ENCODE peak calls at places on chromosome 3, in ten cellular contexts. One of them, this sample, is unnamed.

GRCh38 chr3:133038089-133038730 is at the start of gene TMEM108:
- DNase-seq in AG10803: peak
- DNase-seq in AG04450: peak
- DNase-seq in uterus: peak
- DNase-seq in AG04449: no peak
- DNase-seq in H1: peak
- DNase-seq in choroid plexus epithelial cell: peak
- DNase-seq in HFFc6: no peak
- DNase-seq in IMR-90: peak
- DNase-seq in mucosa of descending colon: peak
- DNase-seq in this sample: peak

GRCh38 chr3:136343873-136344281 is 93.7 kb downstream of the PCCB start:
- DNase-seq in AG10803: peak
- DNase-seq in AG04450: peak
- DNase-seq in uterus: peak
- DNase-seq in AG04449: peak
- DNase-seq in H1: no peak
- DNase-seq in choroid plexus epithelial cell: peak
- DNase-seq in HFFc6: peak
- DNase-seq in IMR-90: peak
- DNase-seq in mucosa of descending colon: peak
- DNase-seq in this sample: peak

GRCh38 chr3:71488391-71488809 is 95.1 kb downstream of the FOXP1 start:
- DNase-seq in AG10803: no peak
- DNase-seq in AG04450: no peak
- DNase-seq in uterus: no peak
- DNase-seq in AG04449: no peak
- DNase-seq in H1: no peak
- DNase-seq in choroid plexus epithelial cell: peak
- DNase-seq in HFFc6: no peak
- DNase-seq in IMR-90: no peak
- DNase-seq in mucosa of descending colon: no peak
- DNase-seq in this sample: no peak

GRCh38 chr3:193962986-193963683 is 172.8 kb upstream of the HES1 start:
- DNase-seq in AG10803: no peak
- DNase-seq in AG04450: no peak
- DNase-seq in uterus: no peak
- DNase-seq in AG04449: no peak
- DNase-seq in H1: peak
- DNase-seq in choroid plexus epithelial cell: no peak
- DNase-seq in HFFc6: peak
- DNase-seq in IMR-90: no peak
- DNase-seq in mucosa of descending colon: no peak
- DNase-seq in this sample: no peak

GRCh38 chr3:42649783-42650182 is 3.7 kb upstream of the ZBTB47 start:
- DNase-seq in AG10803: no peak
- DNase-seq in AG04450: no peak
- DNase-seq in uterus: no peak
- DNase-seq in AG04449: no peak
- DNase-seq in H1: no peak
- DNase-seq in choroid plexus epithelial cell: no peak
- DNase-seq in HFFc6: no peak
- DNase-seq in IMR-90: no peak
- DNase-seq in mucosa of descending colon: no peak
- DNase-seq in this sample: no peak

GRCh38 chr3:136818851-136819783 is at the start of gene SLC35G2:
- DNase-seq in AG10803: peak
- DNase-seq in AG04450: no peak
- DNase-seq in uterus: peak
- DNase-seq in AG04449: no peak
- DNase-seq in H1: peak
- DNase-seq in choroid plexus epithelial cell: peak
- DNase-seq in HFFc6: peak
- DNase-seq in IMR-90: peak
- DNase-seq in mucosa of descending colon: peak
- DNase-seq in this sample: peak

GRCh38 chr3:5197470-5198312 is 10.2 kb downstream of the EDEM1 start:
- DNase-seq in AG10803: peak
- DNase-seq in AG04450: no peak
- DNase-seq in uterus: no peak
- DNase-seq in AG04449: peak
- DNase-seq in H1: no peak
- DNase-seq in choroid plexus epithelial cell: peak
- DNase-seq in HFFc6: no peak
- DNase-seq in IMR-90: peak
- DNase-seq in mucosa of descending colon: no peak
- DNase-seq in this sample: no peak

GRCh38 chr3:131735121-131735520 is 232.3 kb upstream of the MRPL3 start:
- DNase-seq in AG10803: peak
- DNase-seq in AG04450: no peak
- DNase-seq in uterus: no peak
- DNase-seq in AG04449: peak
- DNase-seq in H1: no peak
- DNase-seq in choroid plexus epithelial cell: peak
- DNase-seq in HFFc6: peak
- DNase-seq in IMR-90: no peak
- DNase-seq in mucosa of descending colon: no peak
- DNase-seq in this sample: no peak

GRCh38 chr3:11220230-11220629 is 52.0 kb upstream of the ATG7 start:
- DNase-seq in AG10803: no peak
- DNase-seq in AG04450: no peak
- DNase-seq in uterus: no peak
- DNase-seq in AG04449: no peak
- DNase-seq in H1: no peak
- DNase-seq in choroid plexus epithelial cell: no peak
- DNase-seq in HFFc6: no peak
- DNase-seq in IMR-90: no peak
- DNase-seq in mucosa of descending colon: no peak
- DNase-seq in this sample: no peak

GRCh38 chr3:11224870-11225251 is 47.3 kb upstream of the ATG7 start:
- DNase-seq in AG10803: no peak
- DNase-seq in AG04450: no peak
- DNase-seq in uterus: no peak
- DNase-seq in AG04449: no peak
- DNase-seq in H1: no peak
- DNase-seq in choroid plexus epithelial cell: no peak
- DNase-seq in HFFc6: no peak
- DNase-seq in IMR-90: no peak
- DNase-seq in mucosa of descending colon: no peak
- DNase-seq in this sample: no peak

GRCh38 chr3:11226042-11226370 is 46.2 kb upstream of the ATG7 start:
- DNase-seq in AG10803: no peak
- DNase-seq in AG04450: no peak
- DNase-seq in uterus: no peak
- DNase-seq in AG04449: no peak
- DNase-seq in H1: no peak
- DNase-seq in choroid plexus epithelial cell: no peak
- DNase-seq in HFFc6: no peak
- DNase-seq in IMR-90: no peak
- DNase-seq in mucosa of descending colon: peak
- DNase-seq in this sample: no peak

GRCh38 chr3:11224010-11224409 is 48.2 kb upstream of the ATG7 start:
- DNase-seq in AG10803: no peak
- DNase-seq in AG04450: no peak
- DNase-seq in uterus: no peak
- DNase-seq in AG04449: no peak
- DNase-seq in H1: no peak
- DNase-seq in choroid plexus epithelial cell: no peak
- DNase-seq in HFFc6: no peak
- DNase-seq in IMR-90: no peak
- DNase-seq in mucosa of descending colon: no peak
- DNase-seq in this sample: no peak

DNA sequence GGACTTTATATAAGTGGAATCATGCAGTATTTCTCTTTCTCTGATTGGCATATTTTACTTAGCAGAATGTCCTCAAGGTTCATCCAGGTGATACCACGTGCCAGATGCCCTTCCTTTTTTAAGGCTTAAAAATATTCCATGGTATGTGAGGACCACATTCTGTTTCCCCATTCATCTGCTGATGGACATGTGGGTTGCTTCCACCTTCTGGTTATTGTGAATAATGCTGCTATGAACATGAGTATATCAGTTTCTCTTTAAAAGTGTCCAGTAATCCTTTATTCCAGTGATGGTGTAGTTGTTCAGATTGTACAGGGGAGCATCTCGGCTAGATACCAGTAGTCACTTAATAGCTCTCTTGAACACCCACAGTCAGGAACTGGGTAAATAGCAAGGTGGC is 50.4 kb upstream of the ATG7 start:
- DNase-seq in AG10803: no peak
- DNase-seq in AG04450: no peak
- DNase-seq in uterus: no peak
- DNase-seq in AG04449: no peak
- DNase-seq in H1: no peak
- DNase-seq in choroid plexus epithelial cell: peak
- DNase-seq in HFFc6: no peak
- DNase-seq in IMR-90: no peak
- DNase-seq in mucosa of descending colon: no peak
- DNase-seq in this sample: no peak
- TF ChIP-seq CTCF in AG10803: peak
- TF ChIP-seq CTCF in AG04450: peak
- TF ChIP-seq CTCF in uterus: no peak
- TF ChIP-seq CTCF in AG04449: no peak
- TF ChIP-seq CTCF in H1: no peak
- TF ChIP-seq CTCF in choroid plexus epithelial cell: peak
- TF ChIP-seq CTCF in HFFc6: peak
- TF ChIP-seq CTCF in IMR-90: peak
- TF ChIP-seq CTCF in mucosa of descending colon: no peak
- TF ChIP-seq CTCF in this sample: no peak

DNA sequence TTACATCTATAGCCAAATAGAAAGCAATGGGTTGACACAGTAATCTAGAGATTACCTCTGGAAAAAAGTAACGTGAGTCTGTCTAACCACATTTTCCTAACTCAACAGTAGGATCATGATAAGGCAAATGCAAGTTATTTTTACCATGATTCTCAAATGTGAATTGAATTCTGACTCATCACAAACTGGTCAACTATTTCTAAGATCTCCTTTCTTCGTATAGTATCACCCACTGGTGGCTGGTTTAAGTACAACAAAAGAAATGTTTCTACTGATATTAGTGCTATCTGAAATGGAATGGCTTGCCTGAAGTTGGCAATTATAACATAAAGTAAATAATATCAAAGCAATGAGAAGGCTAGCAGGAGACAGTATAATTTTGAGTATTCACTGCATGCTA is 102.2 kb downstream of the ABI3BP start:
- DNase-seq in AG10803: peak
- DNase-seq in AG04450: no peak
- DNase-seq in uterus: no peak
- DNase-seq in AG04449: no peak
- DNase-seq in H1: no peak
- DNase-seq in choroid plexus epithelial cell: peak
- DNase-seq in HFFc6: peak
- DNase-seq in IMR-90: peak
- DNase-seq in mucosa of descending colon: no peak
- DNase-seq in this sample: no peak
- TF ChIP-seq CTCF in AG10803: peak
- TF ChIP-seq CTCF in AG04450: peak
- TF ChIP-seq CTCF in uterus: no peak
- TF ChIP-seq CTCF in AG04449: peak
- TF ChIP-seq CTCF in H1: peak
- TF ChIP-seq CTCF in choroid plexus epithelial cell: peak
- TF ChIP-seq CTCF in HFFc6: peak
- TF ChIP-seq CTCF in IMR-90: peak
- TF ChIP-seq CTCF in mucosa of descending colon: no peak
- TF ChIP-seq CTCF in this sample: no peak

GRCh38 chr3:127174715-127175140 is 18.2 kb upstream of the PRR23E start:
- DNase-seq in AG10803: no peak
- DNase-seq in AG04450: no peak
- DNase-seq in uterus: no peak
- DNase-seq in AG04449: no peak
- DNase-seq in H1: no peak
- DNase-seq in choroid plexus epithelial cell: no peak
- DNase-seq in HFFc6: no peak
- DNase-seq in IMR-90: no peak
- DNase-seq in mucosa of descending colon: no peak
- DNase-seq in this sample: no peak

GRCh38 chr3:127174284-127174683 is 18.6 kb upstream of the PRR23E start:
- DNase-seq in AG10803: no peak
- DNase-seq in AG04450: no peak
- DNase-seq in uterus: no peak
- DNase-seq in AG04449: no peak
- DNase-seq in H1: no peak
- DNase-seq in choroid plexus epithelial cell: no peak
- DNase-seq in HFFc6: no peak
- DNase-seq in IMR-90: no peak
- DNase-seq in mucosa of descending colon: no peak
- DNase-seq in this sample: no peak

GRCh38 chr3:127173516-127174166 is 19.3 kb upstream of the PRR23E start:
- DNase-seq in AG10803: no peak
- DNase-seq in AG04450: no peak
- DNase-seq in uterus: no peak
- DNase-seq in AG04449: no peak
- DNase-seq in H1: no peak
- DNase-seq in choroid plexus epithelial cell: no peak
- DNase-seq in HFFc6: no peak
- DNase-seq in IMR-90: no peak
- DNase-seq in mucosa of descending colon: no peak
- DNase-seq in this sample: no peak

GRCh38 chr3:127175272-127175671 is 17.7 kb upstream of the PRR23E start:
- DNase-seq in AG10803: no peak
- DNase-seq in AG04450: no peak
- DNase-seq in uterus: no peak
- DNase-seq in AG04449: no peak
- DNase-seq in H1: no peak
- DNase-seq in choroid plexus epithelial cell: no peak
- DNase-seq in HFFc6: no peak
- DNase-seq in IMR-90: no peak
- DNase-seq in mucosa of descending colon: no peak
- DNase-seq in this sample: no peak

DNA sequence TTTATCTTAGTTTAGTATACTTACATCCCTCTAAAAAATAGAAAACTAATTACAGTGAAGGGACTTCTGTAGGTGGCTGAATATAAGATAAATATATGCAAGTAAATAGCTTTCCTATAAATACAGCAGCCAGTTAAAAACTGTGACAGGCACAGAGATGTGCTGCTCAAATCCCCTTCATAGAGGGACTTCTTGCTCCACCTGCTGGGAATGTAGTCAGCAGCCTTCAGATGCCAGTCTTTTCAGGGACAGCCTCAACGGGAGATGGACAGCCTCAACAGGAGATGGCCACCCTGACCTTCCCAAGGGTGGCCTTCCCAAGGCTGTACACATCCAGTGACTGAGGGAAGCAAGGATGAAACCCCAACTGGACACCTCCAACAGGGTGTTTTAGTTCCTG is 15.7 kb upstream of the PRR23E start:
- DNase-seq in AG10803: no peak
- DNase-seq in AG04450: no peak
- DNase-seq in uterus: no peak
- DNase-seq in AG04449: no peak
- DNase-seq in H1: no peak
- DNase-seq in choroid plexus epithelial cell: peak
- DNase-seq in HFFc6: no peak
- DNase-seq in IMR-90: no peak
- DNase-seq in mucosa of descending colon: no peak
- DNase-seq in this sample: no peak
- TF ChIP-seq CTCF in AG10803: peak
- TF ChIP-seq CTCF in AG04450: no peak
- TF ChIP-seq CTCF in uterus: no peak
- TF ChIP-seq CTCF in AG04449: peak
- TF ChIP-seq CTCF in H1: peak
- TF ChIP-seq CTCF in choroid plexus epithelial cell: peak
- TF ChIP-seq CTCF in HFFc6: peak
- TF ChIP-seq CTCF in IMR-90: peak
- TF ChIP-seq CTCF in mucosa of descending colon: no peak
- TF ChIP-seq CTCF in this sample: no peak

GRCh38 chr3:179560791-179561190 is 1.9 kb upstream of the ACTL6A start:
- DNase-seq in AG10803: no peak
- DNase-seq in AG04450: no peak
- DNase-seq in uterus: no peak
- DNase-seq in AG04449: no peak
- DNase-seq in H1: no peak
- DNase-seq in choroid plexus epithelial cell: no peak
- DNase-seq in HFFc6: no peak
- DNase-seq in IMR-90: no peak
- DNase-seq in mucosa of descending colon: no peak
- DNase-seq in this sample: no peak

GRCh38 chr3:179558742-179559364 is 3.9 kb upstream of the ACTL6A start:
- DNase-seq in AG10803: peak
- DNase-seq in AG04450: no peak
- DNase-seq in uterus: peak
- DNase-seq in AG04449: peak
- DNase-seq in H1: peak
- DNase-seq in choroid plexus epithelial cell: peak
- DNase-seq in HFFc6: peak
- DNase-seq in IMR-90: peak
- DNase-seq in mucosa of descending colon: no peak
- DNase-seq in this sample: no peak

GRCh38 chr3:179551383-179551782 is 11.3 kb upstream of the ACTL6A start:
- DNase-seq in AG10803: no peak
- DNase-seq in AG04450: no peak
- DNase-seq in uterus: no peak
- DNase-seq in AG04449: no peak
- DNase-seq in H1: no peak
- DNase-seq in choroid plexus epithelial cell: no peak
- DNase-seq in HFFc6: no peak
- DNase-seq in IMR-90: peak
- DNase-seq in mucosa of descending colon: no peak
- DNase-seq in this sample: no peak

DNA sequence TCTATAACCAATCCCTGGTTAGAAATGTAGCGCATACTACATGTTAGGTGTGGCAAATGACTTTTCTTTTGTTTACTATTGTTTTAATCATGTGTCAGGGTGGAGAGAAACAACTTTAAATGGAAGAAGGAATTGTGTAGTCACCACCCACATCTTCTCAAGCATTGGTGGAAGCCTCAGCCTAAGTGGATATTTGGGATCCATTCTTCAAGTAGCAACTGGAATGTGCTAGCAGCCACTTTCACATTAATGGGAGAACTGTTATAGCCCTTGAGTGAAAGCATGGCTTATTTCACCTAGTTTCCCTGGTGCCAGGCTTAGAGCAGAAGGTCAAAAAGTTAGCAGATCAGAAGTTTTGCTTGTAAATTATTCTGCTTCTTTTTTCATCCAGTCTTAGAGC is 7.1 kb upstream of the ACTL6A start:
- DNase-seq in AG10803: no peak
- DNase-seq in AG04450: no peak
- DNase-seq in uterus: no peak
- DNase-seq in AG04449: no peak
- DNase-seq in H1: no peak
- DNase-seq in choroid plexus epithelial cell: no peak
- DNase-seq in HFFc6: no peak
- DNase-seq in IMR-90: no peak
- DNase-seq in mucosa of descending colon: no peak
- DNase-seq in this sample: no peak
- TF ChIP-seq CTCF in AG10803: no peak
- TF ChIP-seq CTCF in AG04450: no peak
- TF ChIP-seq CTCF in uterus: no peak
- TF ChIP-seq CTCF in AG04449: no peak
- TF ChIP-seq CTCF in H1: no peak
- TF ChIP-seq CTCF in choroid plexus epithelial cell: no peak
- TF ChIP-seq CTCF in HFFc6: no peak
- TF ChIP-seq CTCF in IMR-90: no peak
- TF ChIP-seq CTCF in mucosa of descending colon: no peak
- TF ChIP-seq CTCF in this sample: no peak